ENCODE peak calls at places on chromosomes 11 and 22, in six cellular contexts. W is endodermal cell, G is H1, O is right lobe of liver, B is HCT116, T is tibial artery. U is an unnamed sample. For H3K4me1 and H3K27me3, the result is how much of the 10 kb centered on the place peaks cover.

GRCh38 chr11:118267486-118267885 is 3.4 kb upstream of the MPZL2 start:
- DNase-seq in T (no peak), G (no peak), B (no peak), O (no peak), W (no peak), U (no peak)

GRCh38 chr11:119093951-119094815 is 7.5 kb downstream of the DPAGT1 start:
- DNase-seq in O (peak), W (peak), G (peak), T (peak), B (no peak), U (peak)

GRCh38 chr11:16832193-16832539 is 93.7 kb downstream of the C11orf58 start:
- DNase-seq in G (no peak), W (no peak), O (no peak), B (no peak), T (no peak), U (no peak)

GRCh38 chr11:106461839-106462545 is 384.5 kb downstream of the AASDHPPT start:
- DNase-seq in T (no peak), O (no peak), B (no peak), G (no peak), W (no peak), U (no peak)

GRCh38 chr11:28110108-28110838 is 2.1 kb downstream of the METTL15 start:
- DNase-seq in W (peak), G (peak), O (peak), T (peak), B (peak), U (peak)

GRCh38 chr11:59545179-59546020 is 34.1 kb downstream of the OR4D9 start:
- DNase-seq in O (no peak), T (no peak), B (peak), G (no peak), W (no peak), U (no peak)

GRCh38 chr11:9815486-9816136 is 151.7 kb downstream of the SWAP70 start:
- DNase-seq in W (no peak), G (no peak), T (no peak), B (no peak), O (no peak), U (peak)

GRCh38 chr11:10490032-10490397 is 35.0 kb downstream of the AMPD3 start:
- DNase-seq in W (peak), B (no peak), T (peak), O (no peak), G (no peak), U (no peak)

GRCh38 chr11:46382644-46383403 is 1.4 kb downstream of the MDK start:
- DNase-seq in B (no peak), T (no peak), W (peak), O (no peak), G (peak), U (no peak)

GRCh38 chr11:79018371-79018849 is 422.4 kb downstream of the TENM4 start:
- DNase-seq in G (no peak), O (no peak), B (no peak), W (peak), T (no peak), U (no peak)

GRCh38 chr22:32587449-32587848 is 112.8 kb downstream of the FBXO7 start:
- DNase-seq in G (no peak), W (no peak), O (no peak), B (no peak), T (no peak), U (no peak)

GRCh38 chr11:27315816-27316215 is 47.2 kb downstream of the CCDC34 start:
- DNase-seq in W (no peak), T (no peak), B (no peak), G (no peak), O (no peak), U (no peak)

GRCh38 chr11:123457187-123457770 is 27.2 kb downstream of the GRAMD1B start:
- DNase-seq in B (no peak), O (no peak), G (no peak), T (no peak), W (no peak), U (peak)

GRCh38 chr11:38530226-38530625 is 1932.2 kb upstream of the RAG2 start:
- DNase-seq in T (no peak), G (no peak), W (no peak), B (no peak), O (no peak), U (no peak)

GRCh38 chr11:125072210-125072960 is 9.3 kb downstream of the SLC37A2 start:
- DNase-seq in G (no peak), T (no peak), O (peak), B (no peak), W (peak), U (no peak)

GRCh38 chr11:108670381-108670930 is 5.6 kb downstream of the DDX10 start:
- DNase-seq in W (no peak), G (no peak), O (no peak), T (no peak), B (no peak), U (no peak)

GRCh38 chr11:121898913-121899312 is 217.1 kb downstream of the BLID start:
- DNase-seq in O (no peak), T (no peak), G (no peak), W (no peak), B (no peak), U (no peak)

GRCh38 chr11:57567210-57567511 is 311 bp downstream of the UBE2L6 start:
- DNase-seq in T (no peak), G (no peak), B (no peak), W (no peak), O (no peak), U (no peak)

GRCh38 chr22:44822479-44822878 is 70.1 kb downstream of the ARHGAP8 start:
- DNase-seq in O (no peak), T (no peak), B (no peak), G (no peak), W (peak), U (no peak)

GRCh38 chr11:59602432-59602831 is 13.1 kb downstream of the OSBP start:
- DNase-seq in T (no peak), G (no peak), W (no peak), B (no peak), O (no peak), U (no peak)

GRCh38 chr11:96306933-96307747 is 35.9 kb downstream of the MAML2 start:
- DNase-seq in O (peak), G (no peak), T (peak), W (peak), B (peak), U (peak)

GRCh38 chr11:128392259-128392658 is 195.1 kb downstream of the ETS1 start:
- DNase-seq in W (no peak), T (no peak), G (no peak), B (no peak), O (no peak), U (no peak)

GRCh38 chr22:36898690-36899089 is 14.7 kb upstream of the CSF2RB start:
- DNase-seq in T (no peak), W (no peak), B (no peak), G (no peak), O (no peak), U (no peak)

GRCh38 chr11:79062814-79063762 is 377.7 kb downstream of the TENM4 start:
- DNase-seq in T (no peak), B (peak), O (no peak), G (peak), W (peak), U (no peak)

GRCh38 chr11:8728566-8728965 is 46.0 kb downstream of the RPL27A start:
- DNase-seq in W (no peak), O (no peak), B (no peak), T (no peak), G (no peak), U (no peak)

GRCh38 chr11:6695377-6695776 is 12.2 kb upstream of the MRPL17 start:
- DNase-seq in W (no peak), T (no peak), G (no peak), O (no peak), B (no peak), U (no peak)

GRCh38 chr11:47915407-47916137 is 64.8 kb upstream of the PTPRJ start:
- DNase-seq in W (no peak), G (no peak), O (no peak), B (no peak), T (no peak), U (peak)

DNA sequence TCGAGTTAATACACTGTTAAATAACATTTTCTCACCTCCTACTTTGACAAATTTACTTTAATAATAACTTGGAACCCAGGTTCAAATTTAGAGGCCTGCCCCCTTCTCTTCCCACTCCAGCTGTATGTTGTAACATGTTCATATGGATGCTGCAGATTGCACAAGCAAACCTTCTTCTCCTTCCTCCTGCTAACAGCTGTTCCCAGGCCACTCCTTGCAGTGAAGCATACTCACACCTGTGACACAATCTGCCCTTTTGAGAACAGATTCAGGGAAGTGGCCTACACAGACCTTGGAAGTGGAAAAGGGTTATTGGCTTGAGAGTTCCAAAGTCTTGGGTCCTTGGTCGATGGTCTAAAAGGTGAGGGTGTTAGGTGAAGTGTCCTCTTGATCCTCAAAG is 131.9 kb downstream of the TEAD1 start:
- DNase-seq in W (no peak), G (no peak), T (no peak), B (no peak), O (no peak), U (peak)
- H3K4me1 ChIP-seq in W (under half), G (under half), T (under half), B (half or more), O (under half), U (under half)

GRCh38 chr11:76120513-76121081 is 85.7 kb downstream of the WNT11 start:
- DNase-seq in W (peak), G (no peak), B (no peak), O (no peak), T (no peak), U (no peak)

GRCh38 chr11:76115555-76115954 is 90.7 kb downstream of the WNT11 start:
- DNase-seq in B (no peak), T (no peak), G (no peak), W (no peak), O (no peak), U (no peak)

GRCh38 chr11:76123243-76123642 is 83.1 kb downstream of the WNT11 start:
- DNase-seq in W (no peak), O (no peak), T (no peak), G (no peak), B (no peak), U (no peak)

GRCh38 chr11:76119032-76119431 is 87.3 kb downstream of the WNT11 start:
- DNase-seq in B (no peak), G (no peak), W (no peak), O (no peak), T (no peak), U (no peak)

GRCh38 chr11:76119779-76120178 is 86.5 kb downstream of the WNT11 start:
- DNase-seq in T (no peak), G (no peak), B (no peak), W (no peak), O (no peak), U (no peak)
- H3K27ac ChIP-seq in T (no peak), G (no peak), B (no peak), W (no peak), O (no peak), U (peak)

DNA sequence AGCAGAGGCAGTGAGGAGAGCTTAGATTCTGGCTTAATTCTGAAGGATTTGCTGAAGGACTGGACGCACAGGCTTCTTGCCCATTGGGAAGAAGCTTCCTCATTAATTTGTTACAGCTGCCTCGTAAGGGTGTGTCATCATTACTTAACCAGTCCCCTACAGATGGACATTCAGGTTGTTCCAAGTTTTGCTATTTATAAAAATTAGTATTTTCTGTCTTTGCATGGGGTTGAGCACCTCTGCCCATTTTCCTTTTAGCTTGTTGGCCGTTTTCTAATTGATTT is 38.1 kb downstream of the CAPN1 start:
- DNase-seq in G (no peak), O (no peak), B (no peak), W (no peak), T (no peak), U (no peak)
- H3K27me3 ChIP-seq in G (under half), O (under half), B (under half), W (under half), T (under half), U (under half)

GRCh38 chr11:1746516-1746931 is 3.9 kb downstream of the IFITM10 start:
- DNase-seq in G (no peak), T (peak), W (peak), B (no peak), O (no peak), U (no peak)

GRCh38 chr11:1748467-1749019 is 1.9 kb downstream of the IFITM10 start:
- DNase-seq in B (no peak), W (no peak), G (no peak), O (no peak), T (peak), U (no peak)

GRCh38 chr11:1749020-1749758 is 1.2 kb downstream of the IFITM10 start:
- DNase-seq in B (no peak), O (peak), G (no peak), W (no peak), T (peak), U (no peak)

GRCh38 chr11:1746956-1747752 is 3.2 kb downstream of the IFITM10 start:
- DNase-seq in B (no peak), W (peak), G (no peak), O (no peak), T (peak), U (no peak)

DNA sequence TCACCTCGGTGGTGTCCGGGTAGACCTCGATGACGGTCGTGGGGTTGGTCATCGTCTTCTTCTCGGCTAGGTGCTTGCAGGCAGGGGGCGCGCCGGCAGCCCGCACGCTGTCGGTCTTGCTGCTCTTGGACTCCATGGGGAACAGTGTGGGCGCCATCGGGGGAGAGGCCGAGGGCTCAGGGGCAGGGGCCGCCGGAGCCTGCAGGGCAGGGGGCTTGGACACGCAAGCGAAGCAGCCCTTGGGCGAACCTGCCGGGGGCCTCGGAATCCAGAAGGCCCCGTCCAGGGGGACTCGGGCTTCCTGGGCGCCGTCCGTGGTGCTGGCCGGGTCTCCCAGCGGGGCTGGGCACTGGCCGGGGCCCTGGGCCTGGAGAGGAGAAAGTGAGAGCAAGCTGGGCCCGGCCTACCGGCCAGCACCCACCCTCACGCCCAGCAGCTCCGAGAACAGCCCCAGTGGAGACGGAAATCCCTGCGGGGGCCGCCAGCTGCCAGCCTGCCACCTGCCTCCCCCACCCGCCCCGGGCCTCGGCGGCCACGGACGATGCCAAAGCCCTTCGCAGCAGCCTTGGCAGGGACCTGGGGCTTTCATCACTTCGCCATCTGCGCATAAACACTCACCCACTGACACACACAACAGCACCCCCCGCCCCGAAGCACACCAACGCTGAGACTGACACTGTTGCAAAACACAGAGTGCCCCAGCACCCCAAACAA is 2.5 kb downstream of the IFITM10 start:
- DNase-seq in T (peak), O (peak), B (no peak), W (peak), G (no peak), U (no peak)
- H3K4me1 ChIP-seq in T (under half), O (under half), B (under half), W (under half), G (under half), U (under half)

DNA sequence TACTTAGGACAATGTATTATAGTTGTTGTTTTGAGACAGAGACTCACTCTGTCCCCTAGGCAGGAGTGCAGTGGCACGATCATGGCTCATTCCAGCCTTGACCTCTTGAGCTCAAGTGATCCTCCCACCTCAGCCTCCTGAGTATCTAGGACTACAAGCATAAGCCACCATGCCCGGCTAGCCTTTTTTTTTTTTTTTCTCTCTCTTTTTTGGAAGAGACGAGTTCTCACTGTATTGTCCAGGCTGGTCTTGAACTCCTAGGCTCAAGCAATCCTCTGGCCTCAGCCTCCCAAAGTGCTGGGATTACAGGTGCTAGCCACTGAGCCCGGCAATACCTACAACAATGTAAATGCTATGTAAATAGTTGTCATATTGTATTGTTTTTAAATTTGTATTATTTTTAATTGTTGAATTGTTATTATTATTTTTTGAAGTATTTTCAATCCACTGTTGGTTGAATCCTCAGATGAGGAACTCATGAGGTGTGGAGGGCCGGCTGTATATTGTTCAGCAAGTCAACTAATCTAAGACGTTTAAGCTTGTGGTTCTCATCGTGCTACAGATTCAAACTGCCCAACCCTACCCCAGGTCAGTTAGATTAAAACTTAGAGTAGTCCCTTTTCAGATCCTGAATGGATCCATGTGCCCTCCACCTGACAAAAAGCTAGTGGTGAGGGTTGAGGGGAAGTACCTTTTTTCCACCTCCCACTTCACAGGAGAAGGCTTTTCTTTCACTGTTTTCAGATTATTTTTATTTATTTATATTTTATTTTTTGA is 11.9 kb upstream of the ZNF280A start:
- DNase-seq in G (no peak), B (no peak), T (no peak), W (no peak), O (no peak), U (no peak)
- H3K27ac ChIP-seq in G (no peak), B (no peak), T (no peak), W (no peak), O (no peak), U (no peak)